ENCODE peak calls at places on chromosome 20, in nine cellular contexts. V is HCT116, K is WTC11, Z is NB4, Q is A549, P is endothelial cell of umbilical vein, T is GM12878, W is H1, S is K562. M is an unnamed sample.

GRCh38 chr20:24872291-24873014 is 76.6 kb upstream of the CST7 start:
- DNase-seq in V (no peak), K (no peak), Z (no peak), Q (no peak), P (no peak), T (no peak), W (no peak), S (no peak), M (no peak)

GRCh38 chr20:63397155-63397843 is 36.1 kb upstream of the CHRNA4 start:
- DNase-seq in V (no peak), K (no peak), Z (no peak), Q (no peak), P (no peak), T (no peak), W (no peak), S (no peak), M (no peak)

GRCh38 chr20:44083220-44083933 is 103.6 kb downstream of the JPH2 start:
- DNase-seq in V (peak; percentile 29), K (no peak), Z (no peak), Q (no peak), P (no peak), T (no peak), W (no peak), S (no peak), M (no peak)

GRCh38 chr20:63934271-63935068 is 21.7 kb downstream of the UCKL1 start:
- DNase-seq in V (no peak), K (peak; percentile 70), Z (no peak), Q (no peak), P (no peak), T (no peak), W (no peak), S (no peak), M (no peak)

GRCh38 chr20:47464380-47465101 is 37.1 kb upstream of the NCOA3 start:
- DNase-seq in V (peak; percentile 36), K (no peak), Z (no peak), Q (peak; percentile 99), P (peak; percentile 94), T (no peak), W (no peak), S (peak; percentile 19), M (peak; percentile 100)

GRCh38 chr20:25525295-25525694 is 60.0 kb downstream of the NINL start:
- DNase-seq in V (no peak), K (no peak), Z (no peak), Q (no peak), P (no peak), T (no peak), W (no peak), S (no peak), M (no peak)

GRCh38 chr20:1735417-1736089 is 78.0 kb upstream of the SIRPG start:
- DNase-seq in V (no peak), K (no peak), Z (no peak), Q (no peak), P (no peak), T (no peak), W (no peak), S (no peak), M (no peak)

GRCh38 chr20:45972500-45973183 is 639 bp upstream of the ZNF335 start:
- DNase-seq in V (no peak), K (no peak), Z (no peak), Q (no peak), P (no peak), T (no peak), W (no peak), S (peak; percentile 97), M (no peak)

GRCh38 chr20:46255440-46256104 is 52.7 kb downstream of the CDH22 start:
- DNase-seq in V (peak; percentile 69), K (no peak), Z (no peak), Q (peak; percentile 31), P (peak; percentile 36), T (no peak), W (no peak), S (peak; percentile 61), M (peak; percentile 64)

GRCh38 chr20:1160496-1160895 is 24.3 kb downstream of the TMEM74B start:
- DNase-seq in V (no peak), K (no peak), Z (no peak), Q (no peak), P (no peak), T (no peak), W (no peak), S (no peak), M (no peak)

GRCh38 chr20:23255658-23256385 is 94.8 kb upstream of the NXT1 start:
- DNase-seq in V (no peak), K (no peak), Z (no peak), Q (no peak), P (peak; percentile 50), T (no peak), W (no peak), S (no peak), M (no peak)

GRCh38 chr20:33650753-33651561 is 11.2 kb upstream of the C20orf144 start:
- DNase-seq in V (no peak), K (no peak), Z (no peak), Q (no peak), P (no peak), T (no peak), W (no peak), S (no peak), M (no peak)

GRCh38 chr20:24965065-24965919 is 16.2 kb downstream of the CST7 start:
- DNase-seq in V (no peak), K (no peak), Z (no peak), Q (no peak), P (no peak), T (no peak), W (no peak), S (no peak), M (no peak)

GRCh38 chr20:25042531-25043498 is 15.1 kb downstream of the ACSS1 start:
- DNase-seq in V (no peak), K (no peak), Z (peak; percentile 92), Q (no peak), P (no peak), T (peak; percentile 61), W (no peak), S (no peak), M (no peak)

DNA sequence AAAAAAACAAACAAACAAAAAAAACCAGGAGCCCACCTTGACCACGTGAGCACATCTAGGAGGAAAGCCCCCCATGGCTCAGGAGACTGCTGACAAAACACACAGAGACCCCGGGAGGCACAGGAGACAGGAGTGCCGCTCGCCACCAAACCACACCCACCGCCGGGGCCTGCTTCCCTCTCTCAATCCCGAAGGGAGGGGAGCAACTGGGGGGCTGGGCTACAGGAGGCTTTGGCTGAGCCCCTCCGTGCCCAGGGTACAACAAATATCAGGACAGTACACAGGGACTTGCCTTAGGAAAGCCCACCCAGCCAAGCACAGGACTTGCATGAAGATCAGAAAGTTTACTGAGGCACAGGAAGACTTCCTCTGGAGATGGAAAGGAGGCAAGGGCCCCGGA is 102.5 kb downstream of the TAF4 start:
- DNase-seq in V (no peak), K (no peak), Z (no peak), Q (no peak), P (no peak), T (no peak), W (no peak), S (no peak), M (no peak)
- TF ChIP-seq MAX in V (no peak), K (no peak), Z (no peak), Q (no peak), P (no peak), T (no peak), W (no peak), S (no peak), M (no peak)

GRCh38 chr20:59149678-59150504 is 13.7 kb upstream of the ZNF831 start:
- DNase-seq in V (no peak), K (no peak), Z (peak; percentile 26), Q (no peak), P (no peak), T (no peak), W (no peak), S (no peak), M (no peak)
- TF ChIP-seq MAX in V (no peak), K (no peak), Z (no peak), Q (no peak), P (no peak), T (no peak), W (no peak), S (no peak), M (no peak)

GRCh38 chr20:29298759-29299613 is 1958.5 kb upstream of the DEFB115 start:
- DNase-seq in V (no peak), K (no peak), Z (no peak), Q (no peak), P (no peak), T (no peak), W (no peak), S (no peak), M (no peak)
- TF ChIP-seq MAX in V (no peak), K (no peak), Z (no peak), Q (no peak), P (no peak), T (no peak), W (no peak), S (no peak), M (no peak)

GRCh38 chr20:48847498-48848205 is 19.9 kb upstream of the PREX1 start:
- DNase-seq in V (no peak), K (no peak), Z (no peak), Q (no peak), P (no peak), T (no peak), W (no peak), S (no peak), M (no peak)

GRCh38 chr20:48845721-48846306 is 18.0 kb upstream of the PREX1 start:
- DNase-seq in V (no peak), K (no peak), Z (no peak), Q (no peak), P (peak; percentile 73), T (no peak), W (no peak), S (no peak), M (no peak)

GRCh38 chr20:48849779-48850178 is 22.0 kb upstream of the PREX1 start:
- DNase-seq in V (no peak), K (no peak), Z (no peak), Q (no peak), P (no peak), T (no peak), W (no peak), S (no peak), M (no peak)

GRCh38 chr20:48845000-48845399 is 17.2 kb upstream of the PREX1 start:
- DNase-seq in V (no peak), K (no peak), Z (peak; percentile 60), Q (no peak), P (no peak), T (no peak), W (no peak), S (no peak), M (no peak)

GRCh38 chr20:48846516-48847492 is 19.0 kb upstream of the PREX1 start:
- DNase-seq in V (no peak), K (peak; percentile 54), Z (peak; percentile 84), Q (peak; percentile 54), P (peak; percentile 62), T (peak; percentile 93), W (peak; percentile 19), S (peak; percentile 46), M (no peak)
- TF ChIP-seq MAX in V (no peak), K (peak; percentile 88), Z (no peak), Q (peak; percentile 93), P (no peak), T (peak; percentile 76), W (peak; percentile 95), S (peak; percentile 17), M (no peak)

DNA sequence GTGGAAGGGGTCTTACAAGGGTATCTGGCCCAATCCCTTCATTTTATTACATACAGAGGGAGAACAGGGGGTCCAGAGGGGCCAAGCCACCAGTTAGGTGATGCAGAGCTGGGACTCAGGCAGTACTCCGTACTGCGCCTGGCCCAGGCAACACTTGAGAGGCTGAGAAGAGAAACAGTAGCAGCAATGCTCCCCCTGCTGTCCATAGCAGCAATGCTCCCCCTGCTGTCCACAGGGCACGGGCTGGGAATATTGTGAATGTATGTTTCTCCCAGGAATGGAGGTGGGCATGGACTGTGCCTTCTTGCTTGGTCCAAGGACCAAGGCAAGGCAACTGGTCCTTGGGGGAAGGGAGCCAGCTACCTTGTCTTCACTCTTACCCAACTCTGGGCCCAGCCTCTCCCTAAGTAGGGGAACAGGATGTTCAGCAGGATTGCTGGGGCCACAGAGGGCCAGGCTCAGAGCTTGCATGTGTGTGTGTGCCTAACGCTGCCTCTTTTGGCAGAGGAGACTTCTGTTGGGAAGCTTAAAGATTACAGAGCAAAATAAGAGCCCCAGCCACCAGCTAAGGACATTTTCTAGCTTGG is 14.8 kb upstream of the FAM83C start:
- DNase-seq in V (peak; percentile 60), K (peak; percentile 77), Z (peak; percentile 75), Q (peak; percentile 84), P (peak; percentile 71), T (no peak), W (no peak), S (peak; percentile 74), M (peak; percentile 80)
- TF ChIP-seq MAX in V (no peak), K (no peak), Z (no peak), Q (peak; percentile 53), P (no peak), T (no peak), W (peak; percentile 37), S (no peak), M (peak; percentile 45)